ENCODE peak calls at places on chromosomes 12 and 14, in four cellular contexts. E is naive thymus-derived CD4-positive, alpha-beta T cell; A is tibial artery; X is PC-9. N is an unnamed sample. For H3K4me1, the result is how much of the 10 kb centered on the place peaks cover.

GRCh38 chr14:33915682-33916081 is 35.2 kb downstream of the EGLN3 start:
- DNase-seq in E (no peak), A (no peak), X (no peak), N (no peak)

GRCh38 chr14:52110441-52111086 is 41.7 kb upstream of the NID2 start:
- DNase-seq in A (no peak), X (no peak), E (no peak), N (no peak)

GRCh38 chr12:66196806-66197205 is 7.8 kb downstream of the IRAK3 start:
- DNase-seq in X (no peak), E (no peak), A (no peak), N (no peak)

GRCh38 chr12:112381421-112381897 is 772 bp downstream of the HECTD4 start:
- DNase-seq in E (no peak), X (no peak), A (no peak), N (no peak)

GRCh38 chr14:100557658-100558057 is 29.6 kb downstream of the BEGAIN start:
- DNase-seq in A (peak), E (no peak), X (no peak), N (no peak)

GRCh38 chr14:58398895-58399294 is 3.2 kb downstream of the TOMM20L start:
- DNase-seq in X (no peak), E (no peak), A (no peak), N (no peak)

GRCh38 chr14:85534435-85534834 is 4.5 kb downstream of the FLRT2 start:
- DNase-seq in X (no peak), E (no peak), A (no peak), N (no peak)

GRCh38 chr12:85996280-85996679 is 122.2 kb downstream of the NTS start:
- DNase-seq in X (no peak), E (no peak), A (no peak), N (no peak)

GRCh38 chr12:124927325-124928094 is 13.1 kb upstream of the UBC start:
- DNase-seq in E (peak), A (peak), X (peak), N (peak)

GRCh38 chr12:51163795-51164194 is 9.1 kb downstream of the TFCP2 start:
- DNase-seq in E (no peak), X (no peak), A (no peak), N (no peak)

GRCh38 chr12:116382456-116382902 is 105.0 kb upstream of the MED13L start:
- DNase-seq in X (no peak), E (no peak), A (no peak), N (no peak)

GRCh38 chr12:6057693-6058092 is 66.8 kb downstream of the VWF start:
- DNase-seq in A (no peak), E (no peak), X (no peak), N (no peak)

GRCh38 chr14:63727231-63727735 is 582 bp downstream of the SGPP1 start:
- DNase-seq in X (no peak), A (peak), E (no peak), N (peak)

GRCh38 chr14:54667026-54667744 is 100.3 kb downstream of the SAMD4A start:
- DNase-seq in E (no peak), A (no peak), X (no peak), N (no peak)

GRCh38 chr12:47910486-47910885 is 5.7 kb upstream of the VDR start:
- DNase-seq in X (no peak), A (no peak), E (no peak), N (no peak)

DNA sequence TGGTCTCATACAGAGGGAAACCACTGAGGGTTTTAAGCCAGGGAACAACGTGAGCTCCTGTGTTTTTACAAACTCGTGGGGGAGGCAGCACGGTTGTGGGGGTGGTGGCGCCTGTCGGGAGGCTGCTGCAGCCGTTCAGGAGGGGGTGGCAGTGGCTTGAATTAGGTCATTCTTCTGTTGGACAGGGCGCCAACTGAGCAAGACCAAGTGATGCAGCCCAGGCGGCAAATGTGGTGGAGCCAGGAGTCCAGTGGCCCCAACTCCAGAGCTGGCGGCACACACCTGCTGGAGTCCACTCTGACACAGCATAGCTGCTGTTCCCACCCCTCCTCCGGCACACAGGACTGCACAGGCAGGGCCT is 27.8 kb downstream of the FBRSL1 start:
- DNase-seq in E (no peak), X (no peak), A (no peak), N (no peak)
- H3K4me1 ChIP-seq in E (under half), X (under half), A (under half), N (under half)

GRCh38 chr12:7934153-7934552 is 1.8 kb downstream of the SLC2A3 start:
- DNase-seq in E (no peak), X (no peak), A (no peak), N (no peak)
- H3K27ac ChIP-seq in E (peak), X (no peak), A (peak), N (peak)

GRCh38 chr12:27300251-27300650 is 32.4 kb upstream of the BMAL2 start:
- DNase-seq in E (no peak), A (no peak), X (no peak), N (no peak)

GRCh38 chr12:27297576-27297975 is 35.1 kb upstream of the BMAL2 start:
- DNase-seq in X (no peak), A (no peak), E (no peak), N (no peak)

GRCh38 chr12:27299102-27299501 is 33.5 kb upstream of the BMAL2 start:
- DNase-seq in X (no peak), A (no peak), E (no peak), N (no peak)

GRCh38 chr12:27293463-27293862 is 39.2 kb upstream of the BMAL2 start:
- DNase-seq in A (no peak), E (no peak), X (no peak), N (no peak)

DNA sequence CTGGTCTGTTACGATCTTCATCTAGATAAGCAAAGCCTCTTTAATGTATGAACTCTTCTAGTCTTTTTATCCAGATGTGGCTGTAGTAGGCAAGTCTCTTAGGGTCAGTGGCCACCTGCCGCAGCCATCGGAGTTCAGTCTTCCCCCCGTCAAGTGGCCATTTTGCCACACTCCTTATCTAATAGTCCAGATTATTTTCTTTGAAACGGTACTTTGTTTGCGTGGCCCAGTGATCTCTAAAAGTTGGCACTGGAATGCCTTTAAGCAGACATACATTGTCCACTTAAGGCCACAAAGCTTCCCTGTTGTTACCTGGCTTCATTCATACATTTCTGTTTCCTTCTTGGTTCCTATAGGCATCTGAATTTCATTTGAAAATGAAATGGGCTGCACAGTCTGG is 36.0 kb upstream of the BMAL2 start:
- DNase-seq in X (no peak), E (no peak), A (no peak), N (no peak)
- H3K4me1 ChIP-seq in X (under half), E (under half), A (half or more), N (under half)

GRCh38 chr12:92465786-92466185 is 237.0 kb upstream of the PLEKHG7 start:
- DNase-seq in E (no peak), A (no peak), X (no peak), N (no peak)
- H3K27ac ChIP-seq in E (no peak), A (no peak), X (no peak), N (no peak)

N was measured in lung.